ENCODE peak calls at places on chromosomes 6 and 20, in nine cellular contexts. One of them, this sample, is unnamed.

GRCh38 chr6:106112446-106112845 is 26.3 kb downstream of the PRDM1 start:
- DNase-seq in A673: no peak
- DNase-seq in upper lobe of right lung: no peak
- DNase-seq in fibroblast of lung: no peak
- DNase-seq in NB4: no peak
- DNase-seq in adrenal gland: no peak
- DNase-seq in heart right ventricle: no peak
- DNase-seq in CD14-positive monocyte: no peak
- DNase-seq in GM12878: no peak
- DNase-seq in this sample: no peak

GRCh38 chr6:127880452-127880851 is 20.4 kb downstream of the THEMIS start:
- DNase-seq in upper lobe of right lung: no peak
- DNase-seq in GM12878: no peak
- DNase-seq in NB4: no peak
- DNase-seq in adrenal gland: no peak
- DNase-seq in heart right ventricle: no peak
- DNase-seq in CD14-positive monocyte: no peak
- DNase-seq in fibroblast of lung: no peak
- DNase-seq in A673: no peak
- DNase-seq in this sample: no peak

GRCh38 chr6:46452312-46452917 is 38.8 kb downstream of the RCAN2 start:
- DNase-seq in A673: no peak
- DNase-seq in NB4: no peak
- DNase-seq in GM12878: no peak
- DNase-seq in adrenal gland: no peak
- DNase-seq in CD14-positive monocyte: no peak
- DNase-seq in heart right ventricle: no peak
- DNase-seq in fibroblast of lung: no peak
- DNase-seq in upper lobe of right lung: no peak
- DNase-seq in this sample: no peak

GRCh38 chr20:1085515-1086272 is 32.7 kb upstream of the PSMF1 start:
- DNase-seq in heart right ventricle: no peak
- DNase-seq in upper lobe of right lung: no peak
- DNase-seq in NB4: no peak
- DNase-seq in A673: no peak
- DNase-seq in GM12878: no peak
- DNase-seq in fibroblast of lung: no peak
- DNase-seq in adrenal gland: no peak
- DNase-seq in CD14-positive monocyte: no peak
- DNase-seq in this sample: no peak

GRCh38 chr6:18507561-18507960 is 120.4 kb downstream of the RNF144B start:
- DNase-seq in upper lobe of right lung: no peak
- DNase-seq in heart right ventricle: no peak
- DNase-seq in GM12878: no peak
- DNase-seq in A673: peak
- DNase-seq in NB4: no peak
- DNase-seq in fibroblast of lung: peak
- DNase-seq in adrenal gland: no peak
- DNase-seq in CD14-positive monocyte: no peak
- DNase-seq in this sample: no peak

GRCh38 chr6:43231053-43231452 is 1.8 kb upstream of the DNPH1 start:
- DNase-seq in GM12878: no peak
- DNase-seq in adrenal gland: no peak
- DNase-seq in fibroblast of lung: no peak
- DNase-seq in A673: no peak
- DNase-seq in upper lobe of right lung: no peak
- DNase-seq in CD14-positive monocyte: no peak
- DNase-seq in NB4: no peak
- DNase-seq in heart right ventricle: no peak
- DNase-seq in this sample: no peak

GRCh38 chr20:36543187-36544133 is 2.1 kb downstream of the MYL9 start:
- DNase-seq in CD14-positive monocyte: no peak
- DNase-seq in fibroblast of lung: peak
- DNase-seq in upper lobe of right lung: no peak
- DNase-seq in heart right ventricle: peak
- DNase-seq in adrenal gland: peak
- DNase-seq in GM12878: no peak
- DNase-seq in A673: no peak
- DNase-seq in NB4: no peak
- DNase-seq in this sample: no peak

GRCh38 chr6:43627008-43627825 is 1.8 kb downstream of the GTPBP2 start:
- DNase-seq in adrenal gland: peak
- DNase-seq in NB4: peak
- DNase-seq in fibroblast of lung: peak
- DNase-seq in CD14-positive monocyte: peak
- DNase-seq in heart right ventricle: peak
- DNase-seq in upper lobe of right lung: peak
- DNase-seq in A673: peak
- DNase-seq in GM12878: peak
- DNase-seq in this sample: no peak

GRCh38 chr6:169371344-169372144 is 117.9 kb upstream of the THBS2 start:
- DNase-seq in A673: peak
- DNase-seq in NB4: no peak
- DNase-seq in CD14-positive monocyte: no peak
- DNase-seq in upper lobe of right lung: no peak
- DNase-seq in GM12878: no peak
- DNase-seq in adrenal gland: no peak
- DNase-seq in heart right ventricle: no peak
- DNase-seq in fibroblast of lung: peak
- DNase-seq in this sample: no peak

GRCh38 chr6:170464524-170464979 is 88.6 kb downstream of the PSMB1 start:
- DNase-seq in A673: no peak
- DNase-seq in CD14-positive monocyte: no peak
- DNase-seq in upper lobe of right lung: peak
- DNase-seq in heart right ventricle: no peak
- DNase-seq in NB4: no peak
- DNase-seq in adrenal gland: no peak
- DNase-seq in fibroblast of lung: no peak
- DNase-seq in GM12878: peak
- DNase-seq in this sample: no peak

GRCh38 chr6:56490994-56491393 is 151.7 kb downstream of the DST start:
- DNase-seq in adrenal gland: no peak
- DNase-seq in GM12878: no peak
- DNase-seq in CD14-positive monocyte: no peak
- DNase-seq in upper lobe of right lung: no peak
- DNase-seq in A673: no peak
- DNase-seq in heart right ventricle: no peak
- DNase-seq in fibroblast of lung: peak
- DNase-seq in NB4: no peak
- DNase-seq in this sample: no peak

GRCh38 chr6:2790588-2790987 is 25.4 kb downstream of the WRNIP1 start:
- DNase-seq in heart right ventricle: no peak
- DNase-seq in adrenal gland: no peak
- DNase-seq in CD14-positive monocyte: no peak
- DNase-seq in upper lobe of right lung: no peak
- DNase-seq in A673: no peak
- DNase-seq in NB4: no peak
- DNase-seq in GM12878: no peak
- DNase-seq in fibroblast of lung: peak
- DNase-seq in this sample: no peak

GRCh38 chr6:140731741-140732140 is 1357.3 kb upstream of the CITED2 start:
- DNase-seq in upper lobe of right lung: no peak
- DNase-seq in A673: no peak
- DNase-seq in GM12878: no peak
- DNase-seq in heart right ventricle: no peak
- DNase-seq in adrenal gland: no peak
- DNase-seq in fibroblast of lung: peak
- DNase-seq in CD14-positive monocyte: no peak
- DNase-seq in NB4: no peak
- DNase-seq in this sample: no peak

GRCh38 chr6:52390361-52390727 is 28.4 kb downstream of the PAQR8 start:
- DNase-seq in upper lobe of right lung: no peak
- DNase-seq in GM12878: peak
- DNase-seq in NB4: peak
- DNase-seq in adrenal gland: no peak
- DNase-seq in A673: peak
- DNase-seq in heart right ventricle: no peak
- DNase-seq in CD14-positive monocyte: no peak
- DNase-seq in fibroblast of lung: peak
- DNase-seq in this sample: peak

GRCh38 chr6:4756247-4756646 is 20.0 kb upstream of the CDYL start:
- DNase-seq in adrenal gland: no peak
- DNase-seq in GM12878: no peak
- DNase-seq in upper lobe of right lung: no peak
- DNase-seq in NB4: no peak
- DNase-seq in CD14-positive monocyte: no peak
- DNase-seq in A673: no peak
- DNase-seq in heart right ventricle: no peak
- DNase-seq in fibroblast of lung: no peak
- DNase-seq in this sample: no peak

GRCh38 chr6:121596441-121596840 is 161.0 kb downstream of the GJA1 start:
- DNase-seq in A673: no peak
- DNase-seq in adrenal gland: no peak
- DNase-seq in upper lobe of right lung: no peak
- DNase-seq in GM12878: no peak
- DNase-seq in CD14-positive monocyte: no peak
- DNase-seq in NB4: no peak
- DNase-seq in fibroblast of lung: no peak
- DNase-seq in heart right ventricle: no peak
- DNase-seq in this sample: no peak

GRCh38 chr6:157614026-157614484 is 209.0 kb upstream of the SNX9 start:
- DNase-seq in fibroblast of lung: peak
- DNase-seq in NB4: peak
- DNase-seq in CD14-positive monocyte: no peak
- DNase-seq in upper lobe of right lung: no peak
- DNase-seq in heart right ventricle: no peak
- DNase-seq in A673: no peak
- DNase-seq in adrenal gland: no peak
- DNase-seq in GM12878: no peak
- DNase-seq in this sample: no peak
- TF ChIP-seq CTCF in fibroblast of lung: no peak
- TF ChIP-seq CTCF in NB4: no peak
- TF ChIP-seq CTCF in CD14-positive monocyte: no peak
- TF ChIP-seq CTCF in upper lobe of right lung: no peak
- TF ChIP-seq CTCF in heart right ventricle: no peak
- TF ChIP-seq CTCF in A673: no peak
- TF ChIP-seq CTCF in adrenal gland: no peak
- TF ChIP-seq CTCF in GM12878: no peak
- TF ChIP-seq CTCF in this sample: no peak

GRCh38 chr6:166478782-166479592 is 96.2 kb upstream of the MPC1 start:
- DNase-seq in heart right ventricle: no peak
- DNase-seq in GM12878: no peak
- DNase-seq in upper lobe of right lung: no peak
- DNase-seq in fibroblast of lung: no peak
- DNase-seq in NB4: no peak
- DNase-seq in CD14-positive monocyte: no peak
- DNase-seq in A673: no peak
- DNase-seq in adrenal gland: no peak
- DNase-seq in this sample: no peak
- TF ChIP-seq CTCF in heart right ventricle: no peak
- TF ChIP-seq CTCF in GM12878: no peak
- TF ChIP-seq CTCF in upper lobe of right lung: no peak
- TF ChIP-seq CTCF in fibroblast of lung: no peak
- TF ChIP-seq CTCF in NB4: no peak
- TF ChIP-seq CTCF in CD14-positive monocyte: no peak
- TF ChIP-seq CTCF in A673: no peak
- TF ChIP-seq CTCF in adrenal gland: no peak
- TF ChIP-seq CTCF in this sample: no peak

GRCh38 chr6:130765181-130765727 is 62.0 kb upstream of the SMLR1 start:
- DNase-seq in upper lobe of right lung: no peak
- DNase-seq in CD14-positive monocyte: no peak
- DNase-seq in NB4: no peak
- DNase-seq in A673: no peak
- DNase-seq in heart right ventricle: no peak
- DNase-seq in adrenal gland: no peak
- DNase-seq in GM12878: no peak
- DNase-seq in fibroblast of lung: no peak
- DNase-seq in this sample: no peak
- TF ChIP-seq CTCF in upper lobe of right lung: no peak
- TF ChIP-seq CTCF in CD14-positive monocyte: no peak
- TF ChIP-seq CTCF in NB4: no peak
- TF ChIP-seq CTCF in A673: no peak
- TF ChIP-seq CTCF in heart right ventricle: no peak
- TF ChIP-seq CTCF in adrenal gland: no peak
- TF ChIP-seq CTCF in GM12878: no peak
- TF ChIP-seq CTCF in fibroblast of lung: no peak
- TF ChIP-seq CTCF in this sample: no peak

GRCh38 chr6:167742719-167743303 is 83.9 kb upstream of the AFDN start:
- DNase-seq in CD14-positive monocyte: no peak
- DNase-seq in upper lobe of right lung: no peak
- DNase-seq in NB4: no peak
- DNase-seq in adrenal gland: no peak
- DNase-seq in fibroblast of lung: no peak
- DNase-seq in heart right ventricle: no peak
- DNase-seq in A673: no peak
- DNase-seq in GM12878: no peak
- DNase-seq in this sample: no peak
- TF ChIP-seq CTCF in CD14-positive monocyte: no peak
- TF ChIP-seq CTCF in upper lobe of right lung: no peak
- TF ChIP-seq CTCF in NB4: no peak
- TF ChIP-seq CTCF in adrenal gland: no peak
- TF ChIP-seq CTCF in fibroblast of lung: no peak
- TF ChIP-seq CTCF in heart right ventricle: no peak
- TF ChIP-seq CTCF in A673: no peak
- TF ChIP-seq CTCF in GM12878: no peak
- TF ChIP-seq CTCF in this sample: no peak

This sample was measured in GM12864.